ENCODE peak calls at places on chromosomes 7 and 10, in ten cellular contexts. A, T, K, I, U, H, V, F, M and O are unnamed samples.

GRCh38 chr10:5540080-5540479 is 15.3 kb downstream of the CALML3 start:
- DNase-seq in V (no peak), U (no peak), A (no peak), I (peak), M (no peak), T (no peak), F (no peak), H (no peak), K (no peak), O (no peak)

GRCh38 chr10:66627156-66627555 is 298.7 kb upstream of the LRRTM3 start:
- DNase-seq in A (peak), U (peak), V (peak), T (peak), K (peak), M (no peak), I (no peak), H (no peak), F (no peak), O (no peak)

GRCh38 chr10:92938846-92939245 is 90.5 kb downstream of the EXOC6 start:
- DNase-seq in A (peak), U (no peak), K (no peak), H (no peak), I (no peak), T (no peak), V (no peak), M (no peak), F (no peak), O (no peak)

GRCh38 chr7:142883571-142884284 is 1.8 kb downstream of the TRPV6 start:
- DNase-seq in A (no peak), V (no peak), U (no peak), K (no peak), M (no peak), I (no peak), H (no peak), T (no peak), F (no peak), O (no peak)

GRCh38 chr10:96389785-96390184 is 31.0 kb upstream of the OPALIN start:
- DNase-seq in T (no peak), F (no peak), H (no peak), I (no peak), M (no peak), U (no peak), A (no peak), V (no peak), K (no peak), O (no peak)

GRCh38 chr7:78769551-78770101 is 683.8 kb downstream of the MAGI2 start:
- DNase-seq in U (no peak), V (peak), K (no peak), H (no peak), I (no peak), M (no peak), F (no peak), A (no peak), T (no peak), O (no peak)

GRCh38 chr10:6778992-6779701 is 199.1 kb upstream of the PRKCQ start:
- DNase-seq in T (peak), U (no peak), F (no peak), V (peak), I (no peak), K (peak), H (no peak), A (no peak), M (peak), O (peak)

GRCh38 chr7:3733541-3734140 is 432.6 kb downstream of the SDK1 start:
- DNase-seq in H (no peak), M (peak), U (no peak), V (no peak), F (no peak), A (no peak), T (no peak), K (no peak), I (no peak), O (no peak)

GRCh38 chr10:49609283-49610014 is 661 bp upstream of the SLC18A3 start:
- DNase-seq in U (no peak), I (no peak), F (no peak), A (no peak), T (no peak), K (no peak), V (no peak), M (peak), H (no peak), O (no peak)

GRCh38 chr10:42979181-42979580 is 97.7 kb upstream of the RET start:
- DNase-seq in U (no peak), H (no peak), T (no peak), V (no peak), K (no peak), I (no peak), F (peak), M (no peak), A (no peak), O (peak)

GRCh38 chr10:101337836-101338235 is 16.1 kb upstream of the BTRC start:
- DNase-seq in H (no peak), I (no peak), U (no peak), V (no peak), F (no peak), K (no peak), A (no peak), T (no peak), M (no peak), O (no peak)

GRCh38 chr7:65509368-65510186 is 135.9 kb downstream of the ZNF92 start:
- DNase-seq in T (no peak), I (no peak), U (no peak), M (peak), H (no peak), V (no peak), F (no peak), K (no peak), A (no peak), O (no peak)

GRCh38 chr7:127768241-127768640 is 116.2 kb downstream of the SND1 start:
- DNase-seq in U (no peak), M (no peak), H (no peak), K (no peak), A (no peak), V (no peak), T (no peak), I (no peak), F (no peak), O (no peak)

GRCh38 chr10:84095821-84096497 is 43.4 kb upstream of the GHITM start:
- DNase-seq in I (no peak), K (no peak), H (no peak), F (no peak), V (peak), A (no peak), M (no peak), T (no peak), U (no peak), O (no peak)

GRCh38 chr10:116183733-116184447 is 89.1 kb downstream of the GFRA1 start:
- DNase-seq in A (no peak), M (peak), H (no peak), U (no peak), F (no peak), I (no peak), K (peak), T (peak), V (no peak), O (no peak)

GRCh38 chr10:44316187-44316921 is 68.5 kb downstream of the CXCL12 start:
- DNase-seq in M (peak), V (no peak), T (no peak), A (no peak), F (no peak), H (peak), K (peak), I (no peak), U (no peak), O (peak)

GRCh38 chr10:128855656-128856428 is 611.2 kb upstream of the MGMT start:
- DNase-seq in H (no peak), K (no peak), U (no peak), M (no peak), I (no peak), V (no peak), F (no peak), A (no peak), T (no peak), O (no peak)

GRCh38 chr10:12434277-12434676 is 84.9 kb downstream of the CAMK1D start:
- DNase-seq in A (no peak), K (no peak), U (no peak), V (no peak), M (no peak), T (no peak), I (no peak), H (no peak), F (no peak), O (no peak)

GRCh38 chr10:127887497-127888415 is 5.0 kb downstream of the CLRN3 start:
- DNase-seq in M (no peak), U (no peak), A (no peak), F (no peak), V (no peak), T (no peak), I (no peak), H (no peak), K (no peak), O (peak)

GRCh38 chr10:25531662-25532061 is 356.9 kb downstream of the GPR158 start:
- DNase-seq in U (no peak), A (no peak), T (no peak), V (no peak), K (no peak), H (no peak), I (no peak), F (no peak), M (no peak), O (no peak)

GRCh38 chr7:50812109-50812508 is 29.4 kb upstream of the GRB10 start:
- DNase-seq in V (no peak), T (no peak), H (no peak), A (no peak), K (no peak), M (no peak), U (no peak), F (no peak), I (no peak), O (no peak)

GRCh38 chr7:27843584-27844305 is 103.8 kb downstream of the TAX1BP1 start:
- DNase-seq in K (no peak), F (no peak), V (no peak), U (no peak), M (no peak), H (no peak), T (no peak), I (no peak), A (no peak), O (no peak)

GRCh38 chr10:70672165-70672992 is at the start of gene ADAMTS14:
- DNase-seq in A (no peak), K (no peak), T (peak), V (no peak), M (peak), H (no peak), F (no peak), U (no peak), I (peak), O (peak)

GRCh38 chr7:71393661-71394060 is 261.7 kb downstream of the GALNT17 start:
- DNase-seq in I (no peak), T (no peak), K (no peak), V (no peak), F (no peak), M (no peak), H (no peak), A (no peak), U (no peak), O (no peak)

GRCh38 chr10:129758180-129758579 is 205.9 kb downstream of the EBF3 start:
- DNase-seq in F (no peak), T (no peak), M (no peak), A (no peak), U (no peak), K (no peak), H (no peak), V (no peak), I (no peak), O (no peak)

GRCh38 chr10:132539894-132540293 is 2.3 kb downstream of the INPP5A start:
- DNase-seq in U (no peak), T (no peak), K (no peak), I (no peak), A (no peak), M (no peak), F (no peak), H (no peak), V (peak), O (peak)

GRCh38 chr7:129188892-129189660 is 643 bp downstream of the SMO start:
- DNase-seq in I (no peak), M (peak), U (no peak), H (no peak), F (no peak), A (no peak), V (no peak), T (no peak), K (no peak), O (no peak)

GRCh38 chr7:139902436-139903102 is 73.5 kb downstream of the TBXAS1 start:
- DNase-seq in U (no peak), H (no peak), I (no peak), A (no peak), K (no peak), V (no peak), M (no peak), T (no peak), F (no peak), O (no peak)